ENCODE peak calls at places on chromosomes 4 and X, in eight cellular contexts. V is HCT116, O is right lobe of liver, P is body of pancreas, Q is HepG2, L is A549, Z is heart left ventricle, G is gastrocnemius medialis. U is an unnamed sample.

GRCh38 chr4:57182132-57182874 is 72.1 kb upstream of the IGFBP7 start:
- ATAC-seq in V (no peak), G (no peak), Z (peak; percentile 78), L (no peak), Q (no peak), O (no peak), P (no peak), U (no peak)

GRCh38 chrX:148333989-148334388 is 166.4 kb upstream of the AFF2 start:
- ATAC-seq in L (no peak), Z (no peak), P (no peak), G (no peak), Q (no peak), V (no peak), O (no peak), U (no peak)

GRCh38 chrX:112646651-112647050 is 33.1 kb downstream of the LHFPL1 start:
- ATAC-seq in L (no peak), Z (no peak), V (no peak), P (no peak), G (no peak), Q (no peak), O (no peak), U (no peak)

GRCh38 chr4:159979351-159979750 is 876.5 kb downstream of the RAPGEF2 start:
- ATAC-seq in Z (no peak), P (no peak), O (no peak), L (no peak), Q (no peak), G (no peak), V (no peak), U (no peak)

GRCh38 chr4:146033149-146033548 is 94.5 kb upstream of the ZNF827 start:
- ATAC-seq in P (peak; percentile 60), Q (peak; percentile 49), O (no peak), G (no peak), Z (no peak), V (no peak), L (no peak), U (no peak)

GRCh38 chr4:120877021-120877420 is 45.5 kb downstream of the PRDM5 start:
- ATAC-seq in Z (no peak), G (no peak), L (no peak), V (no peak), O (no peak), P (no peak), Q (no peak), U (no peak)

GRCh38 chr4:147312376-147313046 is 168.4 kb upstream of the EDNRA start:
- ATAC-seq in L (no peak), P (peak; percentile 12), V (no peak), Q (no peak), Z (no peak), G (no peak), O (no peak), U (no peak)

GRCh38 chr4:42579903-42580302 is 77.0 kb downstream of the ATP8A1 start:
- ATAC-seq in G (no peak), O (no peak), Z (no peak), Q (no peak), V (no peak), L (no peak), P (no peak), U (no peak)

GRCh38 chrX:139967300-139967699 is 2.0 kb upstream of the CXorf66 start:
- ATAC-seq in P (no peak), O (peak; percentile 79), Q (peak; percentile 49), L (no peak), G (no peak), Z (no peak), V (no peak), U (no peak)

GRCh38 chr4:99885063-99885664 is 9.1 kb downstream of the LAMTOR3 start:
- ATAC-seq in P (no peak), Z (no peak), V (no peak), L (no peak), O (peak; percentile 36), Q (no peak), G (no peak), U (no peak)

GRCh38 chrX:69153060-69153730 is 12.1 kb downstream of the PJA1 start:
- ATAC-seq in Q (peak; percentile 53), Z (peak; percentile 11), G (no peak), V (peak; percentile 55), L (peak; percentile 44), P (no peak), O (peak; percentile 18), U (peak; percentile 42)

GRCh38 chrX:10045327-10046000 is 78.3 kb downstream of the CLDN34 start:
- ATAC-seq in Z (peak; percentile 83), O (no peak), P (peak; percentile 79), L (no peak), G (peak; percentile 47), V (no peak), Q (no peak), U (peak; percentile 57)

GRCh38 chr4:169902658-169903345 is 123.4 kb downstream of the MFAP3L start:
- ATAC-seq in G (peak; percentile 62), V (peak; percentile 27), L (peak; percentile 62), P (no peak), O (peak; percentile 85), Q (peak; percentile 85), Z (no peak), U (no peak)

GRCh38 chr4:151882072-151882803 is 121.4 kb upstream of the GATB start:
- ATAC-seq in V (no peak), O (no peak), Q (no peak), L (no peak), Z (no peak), P (no peak), G (no peak), U (no peak)

GRCh38 chrX:53718073-53718472 is 31.6 kb upstream of the HUWE1 start:
- ATAC-seq in G (no peak), Q (no peak), Z (no peak), P (no peak), V (no peak), O (no peak), L (no peak), U (no peak)

GRCh38 chrX:107054978-107055377 is 55.0 kb upstream of the MORC4 start:
- ATAC-seq in V (no peak), G (no peak), O (no peak), Q (no peak), P (no peak), L (no peak), Z (no peak), U (no peak)

GRCh38 chrX:39484159-39484558 is 613.6 kb downstream of the BCOR start:
- ATAC-seq in Z (no peak), Q (no peak), O (no peak), G (no peak), P (no peak), V (no peak), L (no peak), U (no peak)

GRCh38 chr4:174933083-174933482 is 14.9 kb downstream of the ADAM29 start:
- ATAC-seq in V (no peak), G (no peak), Z (no peak), Q (no peak), L (no peak), P (no peak), O (no peak), U (no peak)

GRCh38 chr4:80465238-80465637 is 129.7 kb downstream of the CFAP299 start:
- ATAC-seq in G (no peak), Q (no peak), V (no peak), L (no peak), P (no peak), Z (no peak), O (no peak), U (no peak)

GRCh38 chr4:22607382-22607781 is 85.4 kb upstream of the GBA3 start:
- ATAC-seq in O (peak; percentile 96), Q (peak; percentile 100), G (peak; percentile 74), Z (peak; percentile 94), V (peak; percentile 100), L (peak; percentile 93), P (peak; percentile 97), U (peak; percentile 72)

GRCh38 chrX:129678176-129678880 is 23.6 kb upstream of the APLN start:
- ATAC-seq in G (peak; percentile 80), V (no peak), P (peak; percentile 97), O (peak; percentile 88), Z (peak; percentile 95), L (peak; percentile 100), Q (no peak), U (peak; percentile 86)
- TF ChIP-seq POLR2A in G (no peak), V (no peak), P (peak; percentile 67), O (peak; percentile 15), Z (no peak), L (peak; percentile 42), Q (no peak), U (no peak)

DNA sequence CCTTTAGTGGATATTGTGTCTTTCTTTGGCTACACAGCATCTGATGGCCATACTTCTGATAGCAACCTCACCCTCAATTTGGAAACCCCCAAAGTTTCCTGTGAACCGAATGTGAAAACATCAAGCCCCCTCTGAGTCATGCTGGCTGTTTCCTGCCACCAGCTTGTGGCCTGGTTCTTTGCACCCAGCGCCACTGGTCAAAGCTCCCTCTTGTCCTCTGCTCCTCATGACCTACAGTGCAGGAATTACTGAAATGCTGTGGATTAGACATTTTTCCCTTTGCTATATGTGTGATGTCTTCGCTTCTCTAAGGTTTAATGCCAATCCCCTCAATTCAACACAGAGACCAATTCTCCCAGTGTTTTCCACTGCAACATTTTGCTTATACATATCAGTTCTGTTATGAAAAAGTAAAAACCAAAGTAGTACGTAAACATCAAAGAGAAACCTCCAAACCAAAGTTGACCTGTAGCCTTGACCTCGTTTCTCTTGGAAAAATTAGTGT is 224.0 kb upstream of the TENM3 start:
- ATAC-seq in L (no peak), Q (no peak), V (no peak), P (no peak), G (no peak), Z (no peak), O (no peak), U (no peak)
- TF ChIP-seq POLR2A in L (no peak), Q (no peak), V (no peak), P (no peak), G (no peak), Z (no peak), O (no peak), U (no peak)

GRCh38 chrX:43655961-43656494 is at the start of gene MAOA:
- ATAC-seq in G (peak; percentile 46), Z (peak; percentile 70), L (peak; percentile 7), V (peak; percentile 48), P (peak; percentile 47), Q (peak; percentile 58), O (peak; percentile 72), U (peak; percentile 61)
- TF ChIP-seq POLR2A in G (peak; percentile 41), Z (no peak), L (no peak), V (no peak), P (peak; percentile 79), Q (no peak), O (peak; percentile 73), U (peak; percentile 46)

DNA sequence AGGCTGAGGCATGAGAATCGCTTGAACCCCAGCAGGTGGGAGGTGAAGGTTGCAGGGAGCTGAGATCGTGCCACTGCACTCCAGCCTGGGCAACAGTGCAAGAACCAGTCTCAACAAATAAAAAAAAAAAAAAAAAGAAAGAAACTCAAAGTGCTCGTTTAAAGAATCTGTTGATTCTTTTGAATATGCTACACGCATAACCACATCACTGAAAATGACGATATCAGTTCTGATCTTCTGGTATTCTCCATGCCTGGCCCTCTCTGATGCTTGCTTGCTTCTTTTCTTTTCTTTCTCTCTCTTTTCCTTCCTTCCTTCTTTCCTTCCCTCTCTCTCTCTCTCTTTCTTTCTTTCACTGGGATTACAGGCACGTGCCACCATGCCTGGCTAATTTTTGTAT is 7.3 kb downstream of the AVPR2 start:
- ATAC-seq in V (no peak), P (no peak), L (no peak), Q (no peak), G (no peak), O (no peak), Z (no peak), U (no peak)
- TF ChIP-seq POLR2A in V (no peak), P (no peak), L (no peak), Q (no peak), G (no peak), O (no peak), Z (no peak), U (no peak)

U was measured in gastroesophageal sphincter.